ENCODE peak calls at places on chromosome X, in nine cellular contexts. One of them, this sample, is unnamed.
A peak's percentile ranks its signal among the peaks of the same experiment; 100 is the strongest.

GRCh38 chrX:151815461-151815860 is 80.9 kb downstream of the CNGA2 start:
- DNase-seq in fibroblast of lung: peak; percentile 81
- DNase-seq in NCI-H446: no peak
- DNase-seq in AG10803: peak; percentile 65
- DNase-seq in LoVo: no peak
- DNase-seq in activated CD8-positive, alpha-beta memory T cell treated with anti-CD3 and anti-CD28 coated beads for 4 hours: no peak
- DNase-seq in tibial artery: no peak
- DNase-seq in left lung: no peak
- DNase-seq in SK-N-SH: no peak
- DNase-seq in this sample: no peak

GRCh38 chrX:64977051-64977450 is 801 bp upstream of the ZC4H2 start:
- DNase-seq in NCI-H446: no peak
- DNase-seq in fibroblast of lung: no peak
- DNase-seq in activated CD8-positive, alpha-beta memory T cell treated with anti-CD3 and anti-CD28 coated beads for 4 hours: no peak
- DNase-seq in LoVo: no peak
- DNase-seq in left lung: no peak
- DNase-seq in tibial artery: no peak
- DNase-seq in SK-N-SH: no peak
- DNase-seq in AG10803: no peak
- DNase-seq in this sample: no peak

GRCh38 chrX:920234-920799 is 289.7 kb downstream of the SHOX start:
- DNase-seq in NCI-H446: no peak
- DNase-seq in LoVo: no peak
- DNase-seq in left lung: no peak
- DNase-seq in AG10803: peak; percentile 90
- DNase-seq in activated CD8-positive, alpha-beta memory T cell treated with anti-CD3 and anti-CD28 coated beads for 4 hours: no peak
- DNase-seq in SK-N-SH: no peak
- DNase-seq in fibroblast of lung: peak; percentile 1
- DNase-seq in tibial artery: no peak
- DNase-seq in this sample: no peak

GRCh38 chrX:39975094-39975865 is 122.5 kb downstream of the BCOR start:
- DNase-seq in activated CD8-positive, alpha-beta memory T cell treated with anti-CD3 and anti-CD28 coated beads for 4 hours: no peak
- DNase-seq in left lung: no peak
- DNase-seq in fibroblast of lung: no peak
- DNase-seq in AG10803: no peak
- DNase-seq in tibial artery: no peak
- DNase-seq in SK-N-SH: no peak
- DNase-seq in NCI-H446: no peak
- DNase-seq in LoVo: peak; percentile 85
- DNase-seq in this sample: no peak

GRCh38 chrX:154698630-154699248 is 45.4 kb upstream of the CTAG2 start:
- DNase-seq in NCI-H446: no peak
- DNase-seq in tibial artery: no peak
- DNase-seq in SK-N-SH: no peak
- DNase-seq in left lung: no peak
- DNase-seq in AG10803: no peak
- DNase-seq in activated CD8-positive, alpha-beta memory T cell treated with anti-CD3 and anti-CD28 coated beads for 4 hours: no peak
- DNase-seq in LoVo: no peak
- DNase-seq in fibroblast of lung: no peak
- DNase-seq in this sample: no peak

GRCh38 chrX:148874621-148875020 is 374.2 kb downstream of the AFF2 start:
- DNase-seq in NCI-H446: no peak
- DNase-seq in AG10803: peak; percentile 81
- DNase-seq in tibial artery: no peak
- DNase-seq in LoVo: no peak
- DNase-seq in left lung: no peak
- DNase-seq in activated CD8-positive, alpha-beta memory T cell treated with anti-CD3 and anti-CD28 coated beads for 4 hours: no peak
- DNase-seq in SK-N-SH: no peak
- DNase-seq in fibroblast of lung: peak; percentile 69
- DNase-seq in this sample: no peak

GRCh38 chrX:121641560-121641959 is 594.1 kb downstream of the GLUD2 start:
- DNase-seq in NCI-H446: no peak
- DNase-seq in activated CD8-positive, alpha-beta memory T cell treated with anti-CD3 and anti-CD28 coated beads for 4 hours: no peak
- DNase-seq in SK-N-SH: no peak
- DNase-seq in left lung: no peak
- DNase-seq in tibial artery: no peak
- DNase-seq in fibroblast of lung: peak; percentile 77
- DNase-seq in LoVo: no peak
- DNase-seq in AG10803: peak; percentile 59
- DNase-seq in this sample: no peak

GRCh38 chrX:43836435-43837184 is 45.6 kb downstream of the MAOB start:
- DNase-seq in fibroblast of lung: peak; percentile 13
- DNase-seq in tibial artery: no peak
- DNase-seq in AG10803: peak; percentile 8
- DNase-seq in left lung: no peak
- DNase-seq in NCI-H446: peak; percentile 4
- DNase-seq in LoVo: peak; percentile 17
- DNase-seq in SK-N-SH: peak; percentile 12
- DNase-seq in activated CD8-positive, alpha-beta memory T cell treated with anti-CD3 and anti-CD28 coated beads for 4 hours: no peak
- DNase-seq in this sample: no peak

GRCh38 chrX:9147631-9148189 is 113.8 kb upstream of the FAM9B start:
- DNase-seq in activated CD8-positive, alpha-beta memory T cell treated with anti-CD3 and anti-CD28 coated beads for 4 hours: no peak
- DNase-seq in tibial artery: no peak
- DNase-seq in LoVo: no peak
- DNase-seq in SK-N-SH: no peak
- DNase-seq in fibroblast of lung: no peak
- DNase-seq in left lung: no peak
- DNase-seq in AG10803: no peak
- DNase-seq in NCI-H446: no peak
- DNase-seq in this sample: no peak

GRCh38 chrX:47644557-47645091 is 5.7 kb downstream of the ELK1 start:
- DNase-seq in AG10803: peak; percentile 31
- DNase-seq in LoVo: no peak
- DNase-seq in activated CD8-positive, alpha-beta memory T cell treated with anti-CD3 and anti-CD28 coated beads for 4 hours: no peak
- DNase-seq in left lung: no peak
- DNase-seq in tibial artery: no peak
- DNase-seq in fibroblast of lung: peak; percentile 16
- DNase-seq in SK-N-SH: peak; percentile 65
- DNase-seq in NCI-H446: no peak
- DNase-seq in this sample: no peak

GRCh38 chrX:65941775-65942174 is 98.1 kb downstream of the VSIG4 start:
- DNase-seq in AG10803: no peak
- DNase-seq in left lung: no peak
- DNase-seq in tibial artery: no peak
- DNase-seq in NCI-H446: no peak
- DNase-seq in activated CD8-positive, alpha-beta memory T cell treated with anti-CD3 and anti-CD28 coated beads for 4 hours: no peak
- DNase-seq in LoVo: no peak
- DNase-seq in SK-N-SH: no peak
- DNase-seq in fibroblast of lung: no peak
- DNase-seq in this sample: no peak

GRCh38 chrX:15465896-15466651 is 27.1 kb downstream of the PIR start:
- DNase-seq in SK-N-SH: no peak
- DNase-seq in fibroblast of lung: no peak
- DNase-seq in left lung: no peak
- DNase-seq in tibial artery: no peak
- DNase-seq in LoVo: no peak
- DNase-seq in NCI-H446: no peak
- DNase-seq in AG10803: peak; percentile 42
- DNase-seq in activated CD8-positive, alpha-beta memory T cell treated with anti-CD3 and anti-CD28 coated beads for 4 hours: no peak
- DNase-seq in this sample: no peak

GRCh38 chrX:16573781-16574180 is 76.2 kb upstream of the S100G start:
- DNase-seq in LoVo: no peak
- DNase-seq in left lung: no peak
- DNase-seq in NCI-H446: no peak
- DNase-seq in AG10803: peak; percentile 79
- DNase-seq in SK-N-SH: no peak
- DNase-seq in activated CD8-positive, alpha-beta memory T cell treated with anti-CD3 and anti-CD28 coated beads for 4 hours: no peak
- DNase-seq in tibial artery: no peak
- DNase-seq in fibroblast of lung: peak; percentile 62
- DNase-seq in this sample: no peak

GRCh38 chrX:6021316-6022091 is 207.2 kb downstream of the NLGN4X start:
- DNase-seq in NCI-H446: no peak
- DNase-seq in left lung: no peak
- DNase-seq in LoVo: no peak
- DNase-seq in activated CD8-positive, alpha-beta memory T cell treated with anti-CD3 and anti-CD28 coated beads for 4 hours: no peak
- DNase-seq in tibial artery: no peak
- DNase-seq in SK-N-SH: peak; percentile 29
- DNase-seq in AG10803: peak; percentile 0
- DNase-seq in fibroblast of lung: peak; percentile 27
- DNase-seq in this sample: no peak

GRCh38 chrX:3550160-3550765 is 163.2 kb downstream of the PRKX start:
- DNase-seq in activated CD8-positive, alpha-beta memory T cell treated with anti-CD3 and anti-CD28 coated beads for 4 hours: no peak
- DNase-seq in AG10803: no peak
- DNase-seq in SK-N-SH: no peak
- DNase-seq in LoVo: no peak
- DNase-seq in left lung: no peak
- DNase-seq in NCI-H446: no peak
- DNase-seq in fibroblast of lung: peak; percentile 12
- DNase-seq in tibial artery: no peak
- DNase-seq in this sample: no peak

GRCh38 chrX:40146471-40147398 is 49.0 kb upstream of the BCOR start:
- DNase-seq in activated CD8-positive, alpha-beta memory T cell treated with anti-CD3 and anti-CD28 coated beads for 4 hours: no peak
- DNase-seq in NCI-H446: no peak
- DNase-seq in fibroblast of lung: peak; percentile 67
- DNase-seq in left lung: peak; percentile 71
- DNase-seq in AG10803: no peak
- DNase-seq in SK-N-SH: peak; percentile 65
- DNase-seq in tibial artery: no peak
- DNase-seq in LoVo: no peak
- DNase-seq in this sample: no peak

GRCh38 chrX:68299923-68300322 is 133.4 kb downstream of the OPHN1 start:
- DNase-seq in AG10803: peak; percentile 53
- DNase-seq in activated CD8-positive, alpha-beta memory T cell treated with anti-CD3 and anti-CD28 coated beads for 4 hours: no peak
- DNase-seq in LoVo: no peak
- DNase-seq in tibial artery: no peak
- DNase-seq in left lung: no peak
- DNase-seq in SK-N-SH: no peak
- DNase-seq in fibroblast of lung: no peak
- DNase-seq in NCI-H446: no peak
- DNase-seq in this sample: no peak

GRCh38 chrX:5916945-5917344 is 311.7 kb downstream of the NLGN4X start:
- DNase-seq in tibial artery: no peak
- DNase-seq in fibroblast of lung: no peak
- DNase-seq in AG10803: no peak
- DNase-seq in SK-N-SH: no peak
- DNase-seq in left lung: no peak
- DNase-seq in NCI-H446: no peak
- DNase-seq in LoVo: no peak
- DNase-seq in activated CD8-positive, alpha-beta memory T cell treated with anti-CD3 and anti-CD28 coated beads for 4 hours: no peak
- DNase-seq in this sample: no peak

GRCh38 chrX:53262189-53262917 is 19.0 kb downstream of the IQSEC2 start:
- DNase-seq in AG10803: no peak
- DNase-seq in SK-N-SH: no peak
- DNase-seq in fibroblast of lung: no peak
- DNase-seq in NCI-H446: no peak
- DNase-seq in left lung: no peak
- DNase-seq in LoVo: no peak
- DNase-seq in tibial artery: no peak
- DNase-seq in activated CD8-positive, alpha-beta memory T cell treated with anti-CD3 and anti-CD28 coated beads for 4 hours: no peak
- DNase-seq in this sample: no peak

GRCh38 chrX:11768039-11768438 is 10.0 kb downstream of the MSL3 start:
- DNase-seq in tibial artery: no peak
- DNase-seq in activated CD8-positive, alpha-beta memory T cell treated with anti-CD3 and anti-CD28 coated beads for 4 hours: no peak
- DNase-seq in NCI-H446: no peak
- DNase-seq in left lung: no peak
- DNase-seq in fibroblast of lung: no peak
- DNase-seq in LoVo: no peak
- DNase-seq in SK-N-SH: no peak
- DNase-seq in AG10803: no peak
- DNase-seq in this sample: no peak

GRCh38 chrX:38313190-38313589 is 14.1 kb downstream of the RPGR start:
- DNase-seq in activated CD8-positive, alpha-beta memory T cell treated with anti-CD3 and anti-CD28 coated beads for 4 hours: no peak
- DNase-seq in LoVo: no peak
- DNase-seq in SK-N-SH: no peak
- DNase-seq in fibroblast of lung: peak; percentile 9
- DNase-seq in tibial artery: no peak
- DNase-seq in NCI-H446: no peak
- DNase-seq in left lung: no peak
- DNase-seq in AG10803: peak; percentile 16
- DNase-seq in this sample: no peak

GRCh38 chrX:13511557-13512330 is 57.7 kb upstream of the EGFL6 start:
- DNase-seq in LoVo: no peak
- DNase-seq in activated CD8-positive, alpha-beta memory T cell treated with anti-CD3 and anti-CD28 coated beads for 4 hours: no peak
- DNase-seq in tibial artery: no peak
- DNase-seq in SK-N-SH: no peak
- DNase-seq in AG10803: peak; percentile 46
- DNase-seq in NCI-H446: no peak
- DNase-seq in left lung: no peak
- DNase-seq in fibroblast of lung: peak; percentile 14
- DNase-seq in this sample: no peak

GRCh38 chrX:16797358-16797757 is 11.1 kb downstream of the TXLNG start:
- DNase-seq in LoVo: no peak
- DNase-seq in activated CD8-positive, alpha-beta memory T cell treated with anti-CD3 and anti-CD28 coated beads for 4 hours: no peak
- DNase-seq in AG10803: peak; percentile 68
- DNase-seq in left lung: no peak
- DNase-seq in fibroblast of lung: peak; percentile 36
- DNase-seq in tibial artery: peak; percentile 32
- DNase-seq in SK-N-SH: no peak
- DNase-seq in NCI-H446: no peak
- DNase-seq in this sample: no peak

GRCh38 chrX:138710866-138711331 is 618 bp downstream of the FGF13 start:
- DNase-seq in fibroblast of lung: peak; percentile 9
- DNase-seq in SK-N-SH: no peak
- DNase-seq in LoVo: no peak
- DNase-seq in tibial artery: no peak
- DNase-seq in left lung: peak; percentile 63
- DNase-seq in activated CD8-positive, alpha-beta memory T cell treated with anti-CD3 and anti-CD28 coated beads for 4 hours: no peak
- DNase-seq in NCI-H446: no peak
- DNase-seq in AG10803: no peak
- DNase-seq in this sample: no peak

GRCh38 chrX:53266914-53267313 is 14.5 kb downstream of the IQSEC2 start:
- DNase-seq in NCI-H446: no peak
- DNase-seq in SK-N-SH: no peak
- DNase-seq in AG10803: no peak
- DNase-seq in activated CD8-positive, alpha-beta memory T cell treated with anti-CD3 and anti-CD28 coated beads for 4 hours: no peak
- DNase-seq in tibial artery: no peak
- DNase-seq in LoVo: no peak
- DNase-seq in fibroblast of lung: no peak
- DNase-seq in left lung: no peak
- DNase-seq in this sample: no peak

GRCh38 chrX:19723427-19723826 is 164.0 kb downstream of the SH3KBP1 start:
- DNase-seq in NCI-H446: no peak
- DNase-seq in tibial artery: no peak
- DNase-seq in SK-N-SH: no peak
- DNase-seq in fibroblast of lung: no peak
- DNase-seq in AG10803: no peak
- DNase-seq in activated CD8-positive, alpha-beta memory T cell treated with anti-CD3 and anti-CD28 coated beads for 4 hours: no peak
- DNase-seq in left lung: no peak
- DNase-seq in LoVo: no peak
- DNase-seq in this sample: no peak

GRCh38 chrX:137052641-137053235 is 18.9 kb upstream of the GPR101 start:
- DNase-seq in left lung: no peak
- DNase-seq in NCI-H446: no peak
- DNase-seq in AG10803: no peak
- DNase-seq in fibroblast of lung: no peak
- DNase-seq in activated CD8-positive, alpha-beta memory T cell treated with anti-CD3 and anti-CD28 coated beads for 4 hours: no peak
- DNase-seq in SK-N-SH: peak; percentile 35
- DNase-seq in LoVo: no peak
- DNase-seq in tibial artery: no peak
- DNase-seq in this sample: no peak

GRCh38 chrX:71372388-71372787 is 6.2 kb downstream of the TAF1 start:
- DNase-seq in activated CD8-positive, alpha-beta memory T cell treated with anti-CD3 and anti-CD28 coated beads for 4 hours: no peak
- DNase-seq in NCI-H446: no peak
- DNase-seq in LoVo: no peak
- DNase-seq in fibroblast of lung: no peak
- DNase-seq in tibial artery: no peak
- DNase-seq in left lung: no peak
- DNase-seq in AG10803: no peak
- DNase-seq in SK-N-SH: no peak
- DNase-seq in this sample: no peak

GRCh38 chrX:12421918-12422317 is 283.6 kb downstream of the FRMPD4 start:
- DNase-seq in fibroblast of lung: peak; percentile 32
- DNase-seq in tibial artery: no peak
- DNase-seq in SK-N-SH: no peak
- DNase-seq in NCI-H446: no peak
- DNase-seq in left lung: no peak
- DNase-seq in activated CD8-positive, alpha-beta memory T cell treated with anti-CD3 and anti-CD28 coated beads for 4 hours: no peak
- DNase-seq in AG10803: peak; percentile 37
- DNase-seq in LoVo: no peak
- DNase-seq in this sample: no peak

GRCh38 chrX:94045724-94046123 is 371.7 kb downstream of the FAM133A start:
- DNase-seq in tibial artery: no peak
- DNase-seq in activated CD8-positive, alpha-beta memory T cell treated with anti-CD3 and anti-CD28 coated beads for 4 hours: no peak
- DNase-seq in SK-N-SH: no peak
- DNase-seq in AG10803: no peak
- DNase-seq in fibroblast of lung: no peak
- DNase-seq in NCI-H446: no peak
- DNase-seq in left lung: no peak
- DNase-seq in LoVo: no peak
- DNase-seq in this sample: no peak

GRCh38 chrX:23118890-23119527 is 119.2 kb downstream of the DDX53 start:
- DNase-seq in tibial artery: no peak
- DNase-seq in LoVo: no peak
- DNase-seq in left lung: no peak
- DNase-seq in SK-N-SH: no peak
- DNase-seq in AG10803: no peak
- DNase-seq in fibroblast of lung: peak; percentile 77
- DNase-seq in NCI-H446: no peak
- DNase-seq in activated CD8-positive, alpha-beta memory T cell treated with anti-CD3 and anti-CD28 coated beads for 4 hours: no peak
- DNase-seq in this sample: no peak

This sample was measured in CD14-positive monocyte.